ENCODE peak calls at places on chromosomes 1 and 21, in ten cellular contexts. One of them, this sample, is unnamed.

GRCh38 chr1:22709891-22710687 is 550 bp upstream of the EPHB2 start:
- DNase-seq in caudate nucleus: peak; percentile 40
- DNase-seq in endothelial cell: peak; percentile 61
- DNase-seq in NCI-H2107: no peak
- DNase-seq in T-helper 1 cell: no peak
- DNase-seq in HT1080: no peak
- DNase-seq in fibroblast of lung: peak; percentile 71
- DNase-seq in effector memory CD8-positive, alpha-beta T cell: no peak
- DNase-seq in kidney epithelial cell: no peak
- DNase-seq in 8988T: peak; percentile 75
- DNase-seq in this sample: no peak

GRCh38 chr1:60103186-60103585 is 29.6 kb upstream of the C1orf87 start:
- DNase-seq in caudate nucleus: no peak
- DNase-seq in endothelial cell: no peak
- DNase-seq in NCI-H2107: no peak
- DNase-seq in T-helper 1 cell: no peak
- DNase-seq in HT1080: no peak
- DNase-seq in fibroblast of lung: no peak
- DNase-seq in effector memory CD8-positive, alpha-beta T cell: no peak
- DNase-seq in kidney epithelial cell: no peak
- DNase-seq in 8988T: no peak
- DNase-seq in this sample: no peak

GRCh38 chr21:36134820-36135390 is at the start of gene CBR3:
- DNase-seq in caudate nucleus: no peak
- DNase-seq in endothelial cell: no peak
- DNase-seq in NCI-H2107: peak; percentile 21
- DNase-seq in T-helper 1 cell: peak; percentile 14
- DNase-seq in HT1080: peak; percentile 55
- DNase-seq in fibroblast of lung: peak; percentile 39
- DNase-seq in effector memory CD8-positive, alpha-beta T cell: no peak
- DNase-seq in kidney epithelial cell: no peak
- DNase-seq in 8988T: peak; percentile 57
- DNase-seq in this sample: peak; percentile 9

GRCh38 chr1:170133663-170134062 is 12.1 kb upstream of the NTMT2 start:
- DNase-seq in caudate nucleus: no peak
- DNase-seq in endothelial cell: no peak
- DNase-seq in NCI-H2107: no peak
- DNase-seq in T-helper 1 cell: no peak
- DNase-seq in HT1080: no peak
- DNase-seq in fibroblast of lung: no peak
- DNase-seq in effector memory CD8-positive, alpha-beta T cell: no peak
- DNase-seq in kidney epithelial cell: no peak
- DNase-seq in 8988T: no peak
- DNase-seq in this sample: no peak

GRCh38 chr1:159594581-159594980 is 7.0 kb downstream of the APCS start:
- DNase-seq in caudate nucleus: no peak
- DNase-seq in endothelial cell: no peak
- DNase-seq in NCI-H2107: no peak
- DNase-seq in T-helper 1 cell: no peak
- DNase-seq in HT1080: no peak
- DNase-seq in fibroblast of lung: no peak
- DNase-seq in effector memory CD8-positive, alpha-beta T cell: no peak
- DNase-seq in kidney epithelial cell: no peak
- DNase-seq in 8988T: no peak
- DNase-seq in this sample: peak; percentile 9

GRCh38 chr1:159914252-159915018 is 10.9 kb downstream of the TAGLN2 start:
- DNase-seq in caudate nucleus: no peak
- DNase-seq in endothelial cell: no peak
- DNase-seq in NCI-H2107: no peak
- DNase-seq in T-helper 1 cell: no peak
- DNase-seq in HT1080: no peak
- DNase-seq in fibroblast of lung: no peak
- DNase-seq in effector memory CD8-positive, alpha-beta T cell: no peak
- DNase-seq in kidney epithelial cell: no peak
- DNase-seq in 8988T: no peak
- DNase-seq in this sample: no peak

GRCh38 chr1:225485991-225486530 is 58.2 kb upstream of the LBR start:
- DNase-seq in caudate nucleus: no peak
- DNase-seq in endothelial cell: no peak
- DNase-seq in NCI-H2107: no peak
- DNase-seq in T-helper 1 cell: no peak
- DNase-seq in HT1080: no peak
- DNase-seq in fibroblast of lung: no peak
- DNase-seq in effector memory CD8-positive, alpha-beta T cell: no peak
- DNase-seq in kidney epithelial cell: no peak
- DNase-seq in 8988T: no peak
- DNase-seq in this sample: no peak

GRCh38 chr1:51316113-51316763 is 14.1 kb downstream of the TTC39A start:
- DNase-seq in caudate nucleus: no peak
- DNase-seq in endothelial cell: no peak
- DNase-seq in NCI-H2107: no peak
- DNase-seq in T-helper 1 cell: no peak
- DNase-seq in HT1080: peak; percentile 16
- DNase-seq in fibroblast of lung: no peak
- DNase-seq in effector memory CD8-positive, alpha-beta T cell: no peak
- DNase-seq in kidney epithelial cell: no peak
- DNase-seq in 8988T: no peak
- DNase-seq in this sample: peak; percentile 76

GRCh38 chr1:64912191-64912590 is 54.2 kb downstream of the JAK1 start:
- DNase-seq in caudate nucleus: no peak
- DNase-seq in endothelial cell: no peak
- DNase-seq in NCI-H2107: no peak
- DNase-seq in T-helper 1 cell: no peak
- DNase-seq in HT1080: no peak
- DNase-seq in fibroblast of lung: no peak
- DNase-seq in effector memory CD8-positive, alpha-beta T cell: no peak
- DNase-seq in kidney epithelial cell: no peak
- DNase-seq in 8988T: no peak
- DNase-seq in this sample: no peak

GRCh38 chr21:32844076-32844475 is 72.5 kb upstream of the PAXBP1 start:
- DNase-seq in caudate nucleus: no peak
- DNase-seq in endothelial cell: no peak
- DNase-seq in NCI-H2107: no peak
- DNase-seq in T-helper 1 cell: no peak
- DNase-seq in HT1080: no peak
- DNase-seq in fibroblast of lung: no peak
- DNase-seq in effector memory CD8-positive, alpha-beta T cell: no peak
- DNase-seq in kidney epithelial cell: no peak
- DNase-seq in 8988T: no peak
- DNase-seq in this sample: no peak